ENCODE peak calls at places on chromosomes 4 and X, in nine cellular contexts. B, H, N, A, S, Z, T, I and K are unnamed samples.

GRCh38 chr4:150366487-150366999 is 215.4 kb upstream of the MAB21L2 start:
- DNase-seq in B (no peak), H (no peak), N (no peak), A (no peak), S (no peak), Z (no peak), T (peak; percentile 53), I (no peak), K (no peak)

GRCh38 chr4:24980064-24980690 is 50.6 kb downstream of the LGI2 start:
- DNase-seq in B (no peak), H (peak; percentile 66), N (peak; percentile 51), A (peak; percentile 67), S (peak; percentile 53), Z (peak; percentile 52), T (peak; percentile 59), I (peak; percentile 76), K (peak; percentile 32)

GRCh38 chrX:113743069-113743468 is 840.8 kb upstream of the HTR2C start:
- DNase-seq in B (no peak), H (no peak), N (no peak), A (no peak), S (no peak), Z (no peak), T (no peak), I (no peak), K (no peak)

GRCh38 chrX:13699183-13699826 is 10.4 kb downstream of the RAB9A start:
- DNase-seq in B (no peak), H (no peak), N (no peak), A (no peak), S (peak; percentile 32), Z (peak; percentile 47), T (peak; percentile 48), I (no peak), K (no peak)

GRCh38 chr4:74623041-74623440 is 171.3 kb downstream of the BTC start:
- DNase-seq in B (no peak), H (peak; percentile 18), N (no peak), A (peak; percentile 85), S (peak; percentile 54), Z (peak; percentile 45), T (peak; percentile 10), I (no peak), K (no peak)

GRCh38 chr4:37365888-37366287 is 121.3 kb downstream of the NWD2 start:
- DNase-seq in B (no peak), H (no peak), N (no peak), A (no peak), S (no peak), Z (peak; percentile 30), T (no peak), I (no peak), K (no peak)

GRCh38 chr4:119105605-119106004 is 30.0 kb upstream of the MYOZ2 start:
- DNase-seq in B (no peak), H (no peak), N (no peak), A (peak; percentile 33), S (no peak), Z (peak; percentile 47), T (no peak), I (no peak), K (no peak)

GRCh38 chr4:158302076-158302866 is 92.0 kb downstream of the TMEM144 start:
- DNase-seq in B (no peak), H (no peak), N (no peak), A (peak; percentile 69), S (no peak), Z (peak; percentile 91), T (no peak), I (no peak), K (no peak)

GRCh38 chr4:38036548-38036947 is 76.3 kb downstream of the PTTG2 start:
- DNase-seq in B (no peak), H (no peak), N (no peak), A (no peak), S (no peak), Z (no peak), T (no peak), I (no peak), K (no peak)

GRCh38 chr4:65437102-65437501 is 233.2 kb downstream of the EPHA5 start:
- DNase-seq in B (no peak), H (no peak), N (no peak), A (no peak), S (no peak), Z (no peak), T (no peak), I (no peak), K (no peak)

GRCh38 chrX:149707147-149707901 is 4.5 kb upstream of the MAGEA11 start:
- DNase-seq in B (no peak), H (no peak), N (no peak), A (no peak), S (no peak), Z (no peak), T (no peak), I (no peak), K (no peak)

GRCh38 chr4:147843162-147843561 is 111.3 kb downstream of the ARHGAP10 start:
- DNase-seq in B (no peak), H (no peak), N (no peak), A (no peak), S (peak; percentile 23), Z (peak; percentile 26), T (peak; percentile 37), I (no peak), K (no peak)

GRCh38 chr4:182126567-182126966 is 116.6 kb upstream of the TENM3 start:
- DNase-seq in B (no peak), H (no peak), N (no peak), A (peak; percentile 15), S (no peak), Z (peak; percentile 38), T (no peak), I (no peak), K (no peak)

GRCh38 chrX:48460031-48460430 is 10.0 kb downstream of the SLC38A5 start:
- DNase-seq in B (no peak), H (no peak), N (no peak), A (no peak), S (no peak), Z (no peak), T (no peak), I (no peak), K (no peak)

GRCh38 chrX:37504991-37505390 is 66.5 kb upstream of the LANCL3 start:
- DNase-seq in B (no peak), H (no peak), N (no peak), A (no peak), S (no peak), Z (no peak), T (no peak), I (no peak), K (no peak)

GRCh38 chr4:146343199-146343598 is 128.9 kb downstream of the REELD1 start:
- DNase-seq in B (no peak), H (no peak), N (no peak), A (no peak), S (no peak), Z (no peak), T (no peak), I (no peak), K (no peak)

DNA sequence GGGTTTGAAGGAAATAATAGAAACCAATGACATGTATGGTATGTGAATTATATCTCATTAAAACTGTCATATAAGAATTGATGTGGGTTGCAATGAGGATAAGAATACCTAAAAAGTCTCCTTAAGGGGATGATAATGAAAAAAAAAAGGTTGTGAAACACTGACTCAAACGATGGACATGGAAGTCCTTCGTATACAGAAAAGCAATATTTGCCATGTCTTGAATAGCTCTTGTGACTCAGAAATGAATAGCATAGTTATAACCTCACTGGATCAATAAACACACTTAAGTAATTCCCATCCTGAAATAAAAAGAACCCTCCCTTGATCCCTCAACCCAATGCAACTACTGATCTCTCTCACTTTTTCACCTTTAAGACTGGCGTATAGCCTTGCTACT is 89.7 kb downstream of the OPHN1 start:
- DNase-seq in B (no peak), H (no peak), N (no peak), A (no peak), S (no peak), Z (peak; percentile 18), T (no peak), I (no peak), K (no peak)
- TF ChIP-seq CTCF in B (no peak), H (no peak), N (no peak), A (no peak), S (no peak), Z (no peak), T (no peak), I (no peak), K (no peak)

GRCh38 chr4:67109276-67109675 is 436.0 kb downstream of the CENPC start:
- DNase-seq in B (no peak), H (no peak), N (no peak), A (no peak), S (no peak), Z (no peak), T (no peak), I (no peak), K (no peak)
- TF ChIP-seq CTCF in B (no peak), H (no peak), N (no peak), A (no peak), S (no peak), Z (no peak), T (no peak), I (no peak), K (no peak)

DNA sequence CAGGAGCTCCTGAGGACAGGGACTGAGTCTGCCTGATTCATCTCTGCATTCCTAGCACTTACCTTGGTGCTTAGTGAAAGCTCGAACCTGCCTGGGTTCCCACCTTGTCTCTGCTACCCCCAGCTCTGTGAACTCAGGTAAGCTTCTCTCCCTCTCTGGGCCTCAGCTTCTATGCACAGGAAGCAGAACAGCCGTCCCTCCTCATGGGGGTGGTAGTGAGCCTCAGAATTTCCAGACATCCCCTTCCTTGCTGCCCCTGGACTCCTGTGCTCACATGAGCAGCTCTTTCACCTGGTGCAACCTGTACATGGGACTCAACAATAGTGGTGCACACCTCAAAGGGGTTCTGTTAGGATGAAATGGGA is 50.8 kb downstream of the HTRA3 start:
- DNase-seq in B (no peak), H (no peak), N (no peak), A (no peak), S (no peak), Z (no peak), T (no peak), I (no peak), K (no peak)
- TF ChIP-seq CTCF in B (peak; percentile 27), H (no peak), N (no peak), A (no peak), S (no peak), Z (peak; percentile 42), T (peak; percentile 16), I (peak; percentile 11), K (peak; percentile 18)

GRCh38 chrX:155028192-155028591 is 1.5 kb downstream of the FUNDC2 start:
- DNase-seq in B (no peak), H (no peak), N (no peak), A (no peak), S (no peak), Z (no peak), T (no peak), I (no peak), K (no peak)

GRCh38 chrX:155026727-155027508 is at the start of gene FUNDC2:
- DNase-seq in B (peak; percentile 94), H (peak; percentile 85), N (peak; percentile 96), A (peak; percentile 93), S (peak; percentile 93), Z (peak; percentile 79), T (peak; percentile 87), I (peak; percentile 91), K (peak; percentile 84)

GRCh38 chrX:155027509-155028066 is 944 bp downstream of the FUNDC2 start:
- DNase-seq in B (no peak), H (no peak), N (no peak), A (peak; percentile 79), S (no peak), Z (peak; percentile 61), T (no peak), I (peak; percentile 46), K (no peak)

GRCh38 chrX:155026420-155026726 is 271 bp upstream of the FUNDC2 start:
- DNase-seq in B (no peak), H (no peak), N (no peak), A (no peak), S (no peak), Z (no peak), T (no peak), I (no peak), K (no peak)

GRCh38 chrX:155028749-155029360 is 2.2 kb downstream of the FUNDC2 start:
- DNase-seq in B (no peak), H (no peak), N (no peak), A (peak; percentile 11), S (no peak), Z (peak; percentile 10), T (no peak), I (no peak), K (no peak)
- TF ChIP-seq CTCF in B (no peak), H (no peak), N (no peak), A (no peak), S (no peak), Z (no peak), T (no peak), I (no peak), K (no peak)